ENCODE peak calls at places on chromosomes 7 and 10, in seven cellular contexts. S, O, V, U, B, C and Z are unnamed samples.

GRCh38 chr7:155773531-155773930 is 38.7 kb downstream of the SHH start:
- DNase-seq in S (no peak), O (no peak), V (no peak), U (no peak), B (no peak), C (no peak), Z (no peak)

GRCh38 chr7:36300696-36301350 is 88.8 kb upstream of the ANLN start:
- DNase-seq in S (no peak), O (no peak), V (no peak), U (no peak), B (no peak), C (no peak), Z (no peak)

GRCh38 chr10:6729967-6730366 is 149.9 kb upstream of the PRKCQ start:
- DNase-seq in S (no peak), O (peak; percentile 64), V (no peak), U (peak; percentile 83), B (no peak), C (no peak), Z (no peak)

GRCh38 chr10:68628576-68629127 is 68.5 kb downstream of the TET1 start:
- DNase-seq in S (no peak), O (peak; percentile 34), V (no peak), U (no peak), B (no peak), C (no peak), Z (no peak)

GRCh38 chr7:155404976-155405375 is 53.0 kb upstream of the EN2 start:
- DNase-seq in S (no peak), O (no peak), V (no peak), U (no peak), B (no peak), C (no peak), Z (no peak)

GRCh38 chr7:12244129-12244528 is 33.0 kb downstream of the TMEM106B start:
- DNase-seq in S (peak; percentile 86), O (peak; percentile 8), V (peak; percentile 47), U (peak; percentile 33), B (peak; percentile 4), C (peak; percentile 54), Z (peak; percentile 69)

GRCh38 chr7:30163231-30163894 is 28.6 kb downstream of the MTURN start:
- DNase-seq in S (no peak), O (no peak), V (no peak), U (no peak), B (no peak), C (peak; percentile 27), Z (no peak)

GRCh38 chr10:77332256-77332655 is 305.4 kb downstream of the KCNMA1 start:
- DNase-seq in S (no peak), O (no peak), V (no peak), U (no peak), B (no peak), C (no peak), Z (no peak)

GRCh38 chr10:70115948-70116682 is 16.5 kb downstream of the AIFM2 start:
- DNase-seq in S (peak; percentile 76), O (peak; percentile 9), V (peak; percentile 84), U (peak; percentile 51), B (peak; percentile 57), C (peak; percentile 82), Z (peak; percentile 76)

GRCh38 chr7:17239046-17239445 is 59.4 kb upstream of the AHR start:
- DNase-seq in S (no peak), O (no peak), V (no peak), U (no peak), B (no peak), C (no peak), Z (no peak)

GRCh38 chr10:101001225-101002035 is 1.8 kb downstream of the LZTS2 start:
- DNase-seq in S (peak; percentile 73), O (peak; percentile 95), V (no peak), U (peak; percentile 93), B (no peak), C (peak; percentile 34), Z (no peak)

GRCh38 chr7:3294432-3295100 is 6.5 kb upstream of the SDK1 start:
- DNase-seq in S (peak; percentile 11), O (no peak), V (peak; percentile 64), U (no peak), B (no peak), C (no peak), Z (peak; percentile 71)

GRCh38 chr10:130471486-130471885 is 335.3 kb downstream of the GLRX3 start:
- DNase-seq in S (no peak), O (no peak), V (no peak), U (no peak), B (no peak), C (no peak), Z (no peak)

GRCh38 chr7:54330216-54330800 is 211.9 kb upstream of the VSTM2A start:
- DNase-seq in S (no peak), O (no peak), V (no peak), U (no peak), B (peak; percentile 57), C (no peak), Z (no peak)

GRCh38 chr10:68861253-68861652 is 33.9 kb downstream of the STOX1 start:
- DNase-seq in S (peak; percentile 58), O (no peak), V (no peak), U (no peak), B (no peak), C (no peak), Z (no peak)

GRCh38 chr10:123399276-123399839 is 245.2 kb downstream of the BUB3 start:
- DNase-seq in S (no peak), O (no peak), V (no peak), U (no peak), B (no peak), C (no peak), Z (no peak)

GRCh38 chr10:72638586-72639440 is 12.9 kb upstream of the MICU1 start:
- DNase-seq in S (no peak), O (no peak), V (no peak), U (no peak), B (no peak), C (no peak), Z (no peak)

GRCh38 chr10:72642318-72642717 is 16.4 kb upstream of the MICU1 start:
- DNase-seq in S (no peak), O (no peak), V (no peak), U (no peak), B (no peak), C (no peak), Z (no peak)

GRCh38 chr10:72639441-72639873 is 13.6 kb upstream of the MICU1 start:
- DNase-seq in S (no peak), O (no peak), V (no peak), U (no peak), B (no peak), C (no peak), Z (no peak)

DNA sequence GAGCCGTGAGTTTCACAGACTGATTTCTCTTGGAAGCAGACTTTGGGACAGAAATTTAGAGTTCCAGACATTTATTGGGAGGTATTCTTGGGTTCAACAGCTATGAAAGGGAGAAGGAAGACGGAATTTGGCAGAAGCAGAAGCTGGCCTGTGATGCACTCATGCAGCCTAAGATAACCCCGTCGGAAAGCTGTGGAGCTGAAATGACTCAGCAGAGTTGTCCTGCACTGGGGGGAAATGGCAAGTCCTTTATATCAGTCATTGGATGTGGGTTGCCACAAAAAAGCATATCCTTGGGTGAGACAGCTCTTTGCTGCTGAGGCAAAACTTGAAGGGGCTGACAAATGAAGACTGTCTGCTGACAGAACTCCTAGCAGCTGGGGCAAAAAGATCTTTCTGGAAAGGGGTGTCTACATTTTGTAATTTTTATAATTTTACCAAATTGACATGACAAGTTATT is 11.5 kb upstream of the MICU1 start:
- DNase-seq in S (peak; percentile 46), O (peak; percentile 78), V (no peak), U (peak; percentile 42), B (no peak), C (peak; percentile 21), Z (no peak)
- H3K4me2 ChIP-seq in S (no peak overlapping the region), O (peak overlapping the region; percentile 10), V (no peak overlapping the region), U (no peak overlapping the region), B (no peak overlapping the region), C (no peak overlapping the region), Z (no peak overlapping the region)

GRCh38 chr7:66050337-66050957 is 25.2 kb upstream of the ASL start:
- DNase-seq in S (no peak), O (no peak), V (no peak), U (no peak), B (no peak), C (no peak), Z (no peak)

GRCh38 chr7:66052447-66052846 is 23.2 kb upstream of the ASL start:
- DNase-seq in S (no peak), O (no peak), V (no peak), U (no peak), B (no peak), C (no peak), Z (no peak)

GRCh38 chr7:66047426-66047825 is 28.2 kb upstream of the ASL start:
- DNase-seq in S (no peak), O (peak; percentile 95), V (no peak), U (peak; percentile 90), B (no peak), C (no peak), Z (no peak)

GRCh38 chr7:66054063-66054462 is 21.6 kb upstream of the ASL start:
- DNase-seq in S (no peak), O (no peak), V (no peak), U (no peak), B (no peak), C (no peak), Z (no peak)

DNA sequence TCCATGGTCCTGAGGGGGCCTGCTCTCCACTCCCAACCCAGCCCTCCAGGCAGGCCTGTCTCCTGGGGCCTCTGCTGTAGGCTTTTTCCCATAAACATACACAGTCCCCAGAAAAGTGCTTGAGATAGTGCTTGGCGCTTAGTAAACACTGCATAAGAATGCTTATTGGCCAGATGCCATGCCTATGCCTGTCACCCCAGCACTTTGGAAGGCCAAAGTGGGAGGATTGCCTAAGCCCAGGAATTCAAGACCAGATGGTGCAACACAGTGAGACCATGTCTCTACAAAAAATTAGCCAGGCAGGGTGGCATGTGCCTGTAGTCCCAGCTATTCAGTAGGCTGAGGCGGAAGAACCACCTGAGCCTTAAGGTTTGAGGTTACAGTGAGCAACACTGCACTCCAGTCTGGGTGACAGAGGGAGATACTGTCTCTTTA is 24.6 kb upstream of the ASL start:
- DNase-seq in S (peak; percentile 22), O (peak; percentile 94), V (no peak), U (peak; percentile 95), B (no peak), C (no peak), Z (no peak)
- H3K9ac ChIP-seq in S (no peak overlapping the region), O (peak overlapping the region; percentile 29), V (no peak overlapping the region), U (peak overlapping the region; percentile 30), B (peak overlapping the region; percentile 21), C (no peak overlapping the region), Z (no peak overlapping the region)

GRCh38 chr7:137069249-137069963 is 201.0 kb downstream of the CHRM2 start:
- DNase-seq in S (peak; percentile 3), O (no peak), V (no peak), U (no peak), B (no peak), C (no peak), Z (no peak)
- H2BK120ac ChIP-seq in S (no peak overlapping the region), O (peak overlapping the region; percentile 91), V (no peak overlapping the region), U (no peak overlapping the region), B (no peak overlapping the region), C (no peak overlapping the region), Z (no peak overlapping the region)

GRCh38 chr7:157047148-157047547 is 36.7 kb upstream of the MNX1 start:
- DNase-seq in S (no peak), O (no peak), V (peak; percentile 23), U (no peak), B (no peak), C (peak; percentile 3), Z (no peak)
- H3K4me2 ChIP-seq in S (no peak overlapping the region), O (no peak overlapping the region), V (no peak overlapping the region), U (no peak overlapping the region), B (no peak overlapping the region), C (no peak overlapping the region), Z (no peak overlapping the region)

DNA sequence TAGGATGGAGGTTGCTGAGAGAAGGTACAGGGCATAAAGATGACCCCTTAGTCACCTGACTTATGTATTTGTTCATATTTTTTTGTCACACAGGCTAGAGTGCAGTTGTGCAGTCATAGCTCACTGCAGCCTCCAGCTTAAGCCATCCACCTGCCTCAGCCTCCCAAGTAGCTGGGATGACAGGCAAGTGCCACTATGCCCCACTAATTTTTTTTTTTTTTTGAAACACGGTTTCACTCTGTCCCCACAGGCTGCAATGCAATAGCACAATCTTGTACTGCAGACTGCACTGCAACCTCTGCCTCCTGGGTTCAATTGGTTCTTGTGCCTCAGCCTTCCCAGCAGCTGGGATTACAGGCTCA is 1.8 kb downstream of the MBLAC1 start:
- DNase-seq in S (no peak), O (no peak), V (no peak), U (no peak), B (no peak), C (no peak), Z (no peak)
- H3K9ac ChIP-seq in S (no peak overlapping the region), O (no peak overlapping the region), V (no peak overlapping the region), U (peak overlapping the region; percentile 98), B (no peak overlapping the region), C (no peak overlapping the region), Z (no peak overlapping the region)